ENCODE peak calls at places on chromosome 18, in five cellular contexts. One of them, this sample, is unnamed.

GRCh38 chr18:22167471-22168151 is 1.8 kb upstream of the GATA6 start:
- DNase-seq in NCI-H1694 treated with DMSO at 0.1 percent for 48 hours: no peak
- DNase-seq in brain microvascular endothelial cell: no peak
- DNase-seq in T-cell: no peak
- DNase-seq in activated effector memory CD4-positive, alpha-beta T cell treated with anti-CD3 and anti-CD28 coated beads, Interleukin-2, amount 50 U/mL, for 16 hours: no peak
- DNase-seq in this sample: peak; percentile 55

GRCh38 chr18:9918016-9918680 is 4.3 kb downstream of the VAPA start:
- DNase-seq in NCI-H1694 treated with DMSO at 0.1 percent for 48 hours: no peak
- DNase-seq in brain microvascular endothelial cell: no peak
- DNase-seq in T-cell: no peak
- DNase-seq in activated effector memory CD4-positive, alpha-beta T cell treated with anti-CD3 and anti-CD28 coated beads, Interleukin-2, amount 50 U/mL, for 16 hours: no peak
- DNase-seq in this sample: no peak

GRCh38 chr18:66874375-66874774 is 270.5 kb upstream of the CDH19 start:
- DNase-seq in NCI-H1694 treated with DMSO at 0.1 percent for 48 hours: no peak
- DNase-seq in brain microvascular endothelial cell: no peak
- DNase-seq in T-cell: no peak
- DNase-seq in activated effector memory CD4-positive, alpha-beta T cell treated with anti-CD3 and anti-CD28 coated beads, Interleukin-2, amount 50 U/mL, for 16 hours: no peak
- DNase-seq in this sample: no peak

GRCh38 chr18:13565228-13565627 is 161.1 kb downstream of the FAM210A start:
- DNase-seq in NCI-H1694 treated with DMSO at 0.1 percent for 48 hours: no peak
- DNase-seq in brain microvascular endothelial cell: no peak
- DNase-seq in T-cell: no peak
- DNase-seq in activated effector memory CD4-positive, alpha-beta T cell treated with anti-CD3 and anti-CD28 coated beads, Interleukin-2, amount 50 U/mL, for 16 hours: no peak
- DNase-seq in this sample: no peak

GRCh38 chr18:32439802-32440201 is 30.9 kb downstream of the GAREM1 start:
- DNase-seq in NCI-H1694 treated with DMSO at 0.1 percent for 48 hours: no peak
- DNase-seq in brain microvascular endothelial cell: no peak
- DNase-seq in T-cell: no peak
- DNase-seq in activated effector memory CD4-positive, alpha-beta T cell treated with anti-CD3 and anti-CD28 coated beads, Interleukin-2, amount 50 U/mL, for 16 hours: no peak
- DNase-seq in this sample: peak; percentile 3

GRCh38 chr18:59717291-59717690 is 20.1 kb upstream of the CCBE1 start:
- DNase-seq in NCI-H1694 treated with DMSO at 0.1 percent for 48 hours: no peak
- DNase-seq in brain microvascular endothelial cell: no peak
- DNase-seq in T-cell: no peak
- DNase-seq in activated effector memory CD4-positive, alpha-beta T cell treated with anti-CD3 and anti-CD28 coated beads, Interleukin-2, amount 50 U/mL, for 16 hours: no peak
- DNase-seq in this sample: no peak

GRCh38 chr18:69999671-70000070 is 52.0 kb upstream of the CD226 start:
- DNase-seq in NCI-H1694 treated with DMSO at 0.1 percent for 48 hours: no peak
- DNase-seq in brain microvascular endothelial cell: no peak
- DNase-seq in T-cell: no peak
- DNase-seq in activated effector memory CD4-positive, alpha-beta T cell treated with anti-CD3 and anti-CD28 coated beads, Interleukin-2, amount 50 U/mL, for 16 hours: no peak
- DNase-seq in this sample: no peak

GRCh38 chr18:40250218-40250617 is 1704.8 kb upstream of the PIK3C3 start:
- DNase-seq in NCI-H1694 treated with DMSO at 0.1 percent for 48 hours: no peak
- DNase-seq in brain microvascular endothelial cell: no peak
- DNase-seq in T-cell: no peak
- DNase-seq in activated effector memory CD4-positive, alpha-beta T cell treated with anti-CD3 and anti-CD28 coated beads, Interleukin-2, amount 50 U/mL, for 16 hours: no peak
- DNase-seq in this sample: no peak

GRCh38 chr18:70332694-70333093 is 43.8 kb downstream of the SOCS6 start:
- DNase-seq in NCI-H1694 treated with DMSO at 0.1 percent for 48 hours: no peak
- DNase-seq in brain microvascular endothelial cell: no peak
- DNase-seq in T-cell: no peak
- DNase-seq in activated effector memory CD4-positive, alpha-beta T cell treated with anti-CD3 and anti-CD28 coated beads, Interleukin-2, amount 50 U/mL, for 16 hours: no peak
- DNase-seq in this sample: no peak

GRCh38 chr18:22015156-22015555 is 154.2 kb upstream of the GATA6 start:
- DNase-seq in NCI-H1694 treated with DMSO at 0.1 percent for 48 hours: no peak
- DNase-seq in brain microvascular endothelial cell: no peak
- DNase-seq in T-cell: no peak
- DNase-seq in activated effector memory CD4-positive, alpha-beta T cell treated with anti-CD3 and anti-CD28 coated beads, Interleukin-2, amount 50 U/mL, for 16 hours: no peak
- DNase-seq in this sample: peak; percentile 25

GRCh38 chr18:944440-944839 is 39.8 kb downstream of the ADCYAP1 start:
- DNase-seq in NCI-H1694 treated with DMSO at 0.1 percent for 48 hours: no peak
- DNase-seq in brain microvascular endothelial cell: peak; percentile 46
- DNase-seq in T-cell: no peak
- DNase-seq in activated effector memory CD4-positive, alpha-beta T cell treated with anti-CD3 and anti-CD28 coated beads, Interleukin-2, amount 50 U/mL, for 16 hours: no peak
- DNase-seq in this sample: peak; percentile 85

GRCh38 chr18:30929065-30929464 is 113.5 kb downstream of the DSC3 start:
- DNase-seq in NCI-H1694 treated with DMSO at 0.1 percent for 48 hours: no peak
- DNase-seq in brain microvascular endothelial cell: no peak
- DNase-seq in T-cell: no peak
- DNase-seq in activated effector memory CD4-positive, alpha-beta T cell treated with anti-CD3 and anti-CD28 coated beads, Interleukin-2, amount 50 U/mL, for 16 hours: no peak
- DNase-seq in this sample: no peak

GRCh38 chr18:79071037-79071960 is 2.1 kb downstream of the ATP9B start:
- DNase-seq in NCI-H1694 treated with DMSO at 0.1 percent for 48 hours: no peak
- DNase-seq in brain microvascular endothelial cell: no peak
- DNase-seq in T-cell: no peak
- DNase-seq in activated effector memory CD4-positive, alpha-beta T cell treated with anti-CD3 and anti-CD28 coated beads, Interleukin-2, amount 50 U/mL, for 16 hours: no peak
- DNase-seq in this sample: no peak

GRCh38 chr18:26309283-26309682 is 83.0 kb downstream of the TAF4B start:
- DNase-seq in NCI-H1694 treated with DMSO at 0.1 percent for 48 hours: no peak
- DNase-seq in brain microvascular endothelial cell: no peak
- DNase-seq in T-cell: no peak
- DNase-seq in activated effector memory CD4-positive, alpha-beta T cell treated with anti-CD3 and anti-CD28 coated beads, Interleukin-2, amount 50 U/mL, for 16 hours: no peak
- DNase-seq in this sample: no peak

This sample was measured in Daoy.